ENCODE peak calls at places on chromosomes 5 and 9, in seven cellular contexts. B is Daoy; Y is NCI-H1105 treated with DMSO at 0.1 percent for 48 hours; I is stimulated activated CD4-positive, alpha-beta T cell treated with anti-CD3 and anti-CD28 coated beads, Interleukin-15, amount 100 ng/mL, for 1 hour; D is frontal cortex; P is NCI-H748 treated with DMSO at 0.1 percent for 48 hours; K is activated CD4-positive, alpha-beta T cell treated with anti-CD3 and anti-CD28 coated beads for 4 hours. A is an unnamed sample.

GRCh38 chr9:69153707-69154521 is 20.2 kb upstream of the TJP2 start:
- DNase-seq in I (no peak), B (no peak), Y (no peak), P (no peak), K (no peak), D (no peak), A (no peak)

GRCh38 chr9:4985376-4986266 is 549 bp downstream of the JAK2 start:
- DNase-seq in B (peak), D (no peak), K (peak), I (no peak), Y (peak), P (peak), A (no peak)

GRCh38 chr9:122954253-122954691 is 13.5 kb downstream of the RABGAP1 start:
- DNase-seq in D (no peak), K (no peak), B (no peak), Y (no peak), I (no peak), P (no peak), A (no peak)

GRCh38 chr9:126509718-126510117 is 104.0 kb upstream of the LMX1B start:
- DNase-seq in P (no peak), B (no peak), Y (no peak), I (no peak), K (no peak), D (no peak), A (no peak)

GRCh38 chr9:136205707-136205992 is 722 bp upstream of the LHX3 start:
- DNase-seq in D (no peak), Y (no peak), P (no peak), B (no peak), I (no peak), K (no peak), A (no peak)

GRCh38 chr9:36725777-36726356 is 153.2 kb downstream of the MELK start:
- DNase-seq in I (no peak), K (no peak), B (peak), D (no peak), Y (peak), P (no peak), A (no peak)

GRCh38 chr5:84393969-84394368 is 9.3 kb upstream of the EDIL3 start:
- DNase-seq in P (no peak), I (no peak), B (peak), Y (no peak), D (no peak), K (no peak), A (no peak)

GRCh38 chr9:133538851-133539250 is 4.3 kb downstream of the ADAMTSL2 start:
- DNase-seq in I (no peak), B (no peak), K (no peak), P (no peak), D (no peak), Y (no peak), A (no peak)

GRCh38 chr9:114303571-114303970 is 19.3 kb upstream of the ORM1 start:
- DNase-seq in P (no peak), D (no peak), I (no peak), Y (no peak), B (no peak), K (no peak), A (no peak)

A was measured in activated gamma-delta T cell.